ENCODE peak calls at places on chromosomes 2 and 18, in six cellular contexts. D, W, N, R, J and V are unnamed samples. For H3K4me1, the result is how much of the 10 kb centered on the place peaks cover.

GRCh38 chr2:67108231-67108630 is 288.9 kb upstream of the ETAA1 start:
- ATAC-seq in R (no peak), D (no peak), W (no peak), N (no peak), J (no peak), V (no peak)

GRCh38 chr2:119126650-119127049 is 31.9 kb downstream of the C1QL2 start:
- ATAC-seq in R (peak), J (peak), D (peak), N (peak), W (peak), V (no peak)

GRCh38 chr2:46481541-46482193 is 2.3 kb downstream of the TMEM247 start:
- ATAC-seq in N (no peak), R (peak), D (no peak), W (no peak), J (no peak), V (no peak)

GRCh38 chr2:16728742-16729141 is 63.1 kb upstream of the CYRIA start:
- ATAC-seq in N (no peak), D (no peak), R (no peak), J (no peak), W (no peak), V (no peak)

GRCh38 chr2:145068509-145068908 is 548.6 kb upstream of the ZEB2 start:
- ATAC-seq in W (no peak), N (no peak), J (no peak), R (no peak), D (no peak), V (no peak)

GRCh38 chr2:220432645-220433044 is 805.2 kb downstream of the SLC4A3 start:
- ATAC-seq in W (no peak), D (no peak), N (no peak), R (no peak), J (no peak), V (no peak)

GRCh38 chr18:61833387-61833786 is 59.4 kb downstream of the RNF152 start:
- ATAC-seq in W (no peak), R (no peak), J (no peak), D (no peak), N (no peak), V (no peak)

GRCh38 chr18:37170984-37171383 is 342.1 kb downstream of the KIAA1328 start:
- ATAC-seq in N (no peak), R (no peak), W (no peak), D (no peak), J (no peak), V (no peak)

DNA sequence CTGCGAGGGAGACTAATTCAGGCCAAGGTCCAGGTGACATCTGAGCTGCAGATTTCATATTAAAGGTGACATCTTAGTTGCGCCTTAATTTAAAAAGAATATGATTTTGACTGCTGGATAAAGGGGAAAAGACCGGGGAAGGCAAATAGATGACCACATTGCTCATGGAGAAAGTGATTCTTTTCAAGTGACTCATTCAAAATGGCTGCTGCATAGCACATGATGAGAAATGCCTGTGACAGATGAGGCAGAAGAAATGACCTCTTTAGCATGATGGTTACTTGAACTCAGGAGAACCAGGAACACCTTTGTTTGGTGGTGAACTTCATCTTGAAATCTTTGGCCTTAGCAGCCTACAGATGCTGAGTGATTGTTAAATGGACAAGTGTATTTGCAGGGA is 385.8 kb upstream of the TRIB2 start:
- ATAC-seq in D (no peak), N (no peak), R (no peak), J (no peak), W (no peak), V (no peak)
- H3K4me1 ChIP-seq in D (under half), N (under half), R (under half), J (under half), W (under half), V (under half)

DNA sequence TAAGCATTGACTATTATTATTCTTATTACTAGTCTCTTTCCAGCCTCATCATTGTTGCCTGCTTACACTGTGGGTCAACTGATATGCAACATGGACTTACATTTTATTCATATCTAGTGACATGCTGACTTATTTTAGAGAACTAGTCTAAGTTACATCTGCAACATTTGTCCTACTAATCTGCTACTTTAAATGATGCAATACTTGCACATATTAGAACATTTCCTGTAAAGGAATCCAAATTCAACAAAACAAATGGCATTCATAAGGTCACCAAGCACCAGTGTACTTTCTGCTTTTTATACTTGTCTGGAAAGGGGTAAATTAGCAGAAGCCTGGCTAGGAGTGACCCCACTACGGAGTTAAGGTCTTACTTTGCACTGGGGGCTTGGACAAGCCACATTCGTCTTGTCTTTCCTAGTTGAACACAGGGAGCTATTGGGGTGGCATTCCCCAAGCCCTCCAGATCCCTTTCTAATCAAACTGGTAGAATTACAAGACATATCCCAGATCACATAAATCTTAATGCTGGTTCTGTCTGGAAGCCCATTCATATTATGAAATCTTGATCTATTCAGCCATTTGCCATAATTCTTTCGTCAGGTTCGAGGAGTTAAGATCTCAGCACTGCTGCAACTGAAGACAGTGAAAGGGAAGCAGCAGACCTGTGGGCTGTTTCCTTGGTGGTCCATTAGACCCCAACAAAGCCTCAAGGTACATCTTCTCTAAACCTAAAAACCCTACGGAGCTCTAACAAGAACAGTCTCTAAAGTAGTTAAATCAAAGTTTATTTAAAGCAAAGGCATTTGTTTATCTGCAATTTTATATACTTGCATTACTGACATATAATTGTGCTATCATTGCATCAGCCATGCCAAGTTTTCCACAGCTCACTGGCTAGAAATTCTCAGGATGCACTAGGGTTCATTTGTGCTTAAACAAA is 49.9 kb upstream of the RTN4 start:
- ATAC-seq in D (no peak), J (no peak), W (no peak), N (peak), R (peak), V (peak)
- TF ChIP-seq POLR2AphosphoS5 in D (no peak), J (no peak), W (no peak), N (no peak), R (no peak), V (peak)

GRCh38 chr2:239566995-239567580 is 166.3 kb upstream of the HDAC4 start:
- ATAC-seq in J (no peak), R (no peak), D (no peak), N (no peak), W (no peak), V (no peak)

GRCh38 chr2:239564587-239564986 is 163.8 kb upstream of the HDAC4 start:
- ATAC-seq in D (no peak), N (no peak), J (no peak), W (no peak), R (no peak), V (no peak)

GRCh38 chr2:239566162-239566994 is 165.6 kb upstream of the HDAC4 start:
- ATAC-seq in R (no peak), W (no peak), J (no peak), N (no peak), D (no peak), V (no peak)

GRCh38 chr2:239561448-239562001 is 160.7 kb upstream of the HDAC4 start:
- ATAC-seq in D (peak), N (no peak), J (no peak), W (no peak), R (peak), V (peak)

GRCh38 chr2:239563561-239563960 is 162.7 kb upstream of the HDAC4 start:
- ATAC-seq in N (no peak), D (no peak), R (no peak), W (no peak), J (no peak), V (no peak)
- TF ChIP-seq CTCF in N (no peak), D (no peak), R (no peak), W (no peak), J (no peak), V (no peak)

DNA sequence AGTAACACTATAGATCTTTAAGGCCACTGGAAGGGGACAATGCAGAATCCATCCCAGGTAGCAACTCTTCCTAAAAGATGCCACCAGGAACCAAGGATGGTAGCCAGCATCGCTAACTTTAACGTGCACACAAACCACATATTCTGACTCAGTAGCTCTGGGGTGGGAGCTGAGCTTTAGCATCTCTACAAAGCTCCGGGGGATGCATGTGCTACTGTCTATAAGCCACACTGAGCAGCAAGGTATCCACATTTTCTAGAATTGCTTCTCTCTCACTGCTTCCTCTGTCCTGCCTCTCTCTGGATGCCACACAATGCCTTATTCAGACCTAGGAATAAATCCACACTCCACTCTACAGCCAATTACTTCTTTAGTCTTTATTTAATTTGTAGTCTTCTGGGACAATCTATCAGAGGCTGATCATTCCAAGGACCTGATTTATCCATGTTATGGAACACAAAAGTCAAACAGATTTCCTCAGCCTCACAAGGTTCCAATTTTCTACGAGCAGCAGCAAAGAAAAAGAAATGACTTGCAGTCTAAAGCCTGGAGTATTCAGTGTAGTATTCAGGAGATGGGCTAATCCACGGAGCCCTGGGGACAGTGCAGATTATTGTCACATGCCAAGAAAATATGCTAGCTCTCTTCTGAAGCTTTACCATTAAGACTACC is 4.4 kb downstream of the BCL2 start:
- ATAC-seq in D (no peak), J (no peak), W (no peak), R (no peak), N (no peak), V (no peak)
- H3K4me1 ChIP-seq in D (under half), J (under half), W (under half), R (under half), N (under half), V (half or more)

GRCh38 chr2:191311627-191312026 is 66.4 kb downstream of the MYO1B start:
- ATAC-seq in N (no peak), W (peak), R (peak), D (peak), J (peak), V (no peak)
- TF ChIP-seq POLR2AphosphoS5 in N (no peak), W (no peak), R (no peak), D (no peak), J (no peak), V (no peak)

DNA sequence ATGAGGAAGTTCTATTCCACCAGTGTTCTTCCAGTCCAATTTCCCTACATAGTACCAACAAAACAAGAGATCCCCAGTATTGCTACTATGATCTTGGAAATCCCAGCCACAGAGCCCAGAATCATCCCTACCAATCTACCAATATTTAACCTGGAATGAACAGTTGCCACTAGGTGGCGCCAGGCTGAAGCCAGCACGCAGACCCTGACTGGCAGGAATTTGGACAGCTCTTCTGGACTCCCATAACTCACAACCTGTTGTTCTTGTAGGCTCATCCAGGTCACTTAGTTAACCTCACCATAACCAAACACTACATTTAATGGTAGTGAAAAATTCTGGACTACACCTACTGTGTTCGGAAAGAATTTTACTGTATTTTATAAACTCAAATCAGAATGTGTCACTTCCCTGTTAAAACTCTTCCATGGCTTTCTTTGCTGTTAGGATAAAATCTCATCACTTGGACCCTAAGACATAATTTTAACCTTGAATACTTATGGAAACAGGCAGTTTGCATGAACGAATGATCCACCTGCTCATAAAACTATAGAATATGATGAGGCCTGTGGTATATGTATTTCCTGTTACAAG is 59.8 kb upstream of the SLC38A11 start:
- ATAC-seq in J (peak), W (peak), N (peak), D (peak), R (peak), V (no peak)
- TF ChIP-seq CTCF in J (peak), W (peak), N (peak), D (peak), R (peak), V (peak)